ENCODE peak calls at places on chromosomes 7 and 10, in eight cellular contexts. L, O, Y, S, C, N, F and U are unnamed samples.

GRCh38 chr7:82672078-82672477 is 228.5 kb upstream of the CACNA2D1 start:
- DNase-seq in L (no peak), O (peak), Y (no peak), S (no peak), C (peak), N (no peak), F (no peak), U (no peak)

GRCh38 chr10:52566471-52567246 is 205.9 kb downstream of the MBL2 start:
- DNase-seq in L (no peak), O (peak), Y (peak), S (no peak), C (peak), N (peak), F (no peak), U (peak)

GRCh38 chr10:44995914-44996633 is 4.6 kb upstream of the ZNF22 start:
- DNase-seq in L (no peak), O (peak), Y (peak), S (no peak), C (peak), N (no peak), F (no peak), U (peak)

GRCh38 chr10:20984632-20985031 is 87.5 kb upstream of the NEBL start:
- DNase-seq in L (no peak), O (no peak), Y (no peak), S (no peak), C (no peak), N (no peak), F (no peak), U (no peak)

GRCh38 chr7:7014827-7015610 is 167.3 kb upstream of the C1GALT1 start:
- DNase-seq in L (no peak), O (no peak), Y (no peak), S (no peak), C (no peak), N (no peak), F (peak), U (no peak)

GRCh38 chr10:129464251-129464650 is 2.8 kb upstream of the MGMT start:
- DNase-seq in L (no peak), O (no peak), Y (peak), S (peak), C (no peak), N (no peak), F (no peak), U (no peak)

GRCh38 chr7:130741336-130741995 is 7.5 kb upstream of the KLF14 start:
- DNase-seq in L (no peak), O (no peak), Y (no peak), S (no peak), C (no peak), N (no peak), F (peak), U (no peak)

GRCh38 chr10:48526371-48526821 is 78.5 kb downstream of the ARHGAP22 start:
- DNase-seq in L (no peak), O (peak), Y (no peak), S (no peak), C (peak), N (peak), F (no peak), U (peak)

GRCh38 chr10:94274142-94274787 is 88.5 kb downstream of the NOC3L start:
- DNase-seq in L (no peak), O (peak), Y (no peak), S (peak), C (peak), N (no peak), F (no peak), U (peak)

GRCh38 chr7:137715101-137715500 is 131.7 kb downstream of the DGKI start:
- DNase-seq in L (no peak), O (peak), Y (no peak), S (no peak), C (no peak), N (no peak), F (no peak), U (peak)

GRCh38 chr7:117145952-117146475 is 176.8 kb downstream of the WNT2 start:
- DNase-seq in L (no peak), O (no peak), Y (no peak), S (no peak), C (no peak), N (no peak), F (no peak), U (no peak)

GRCh38 chr7:18087687-18088078 is 60.0 kb upstream of the PRPS1L1 start:
- DNase-seq in L (no peak), O (peak), Y (no peak), S (no peak), C (no peak), N (no peak), F (peak), U (no peak)

GRCh38 chr7:44867073-44867990 is 18.0 kb downstream of the PURB start:
- DNase-seq in L (no peak), O (peak), Y (no peak), S (no peak), C (peak), N (peak), F (no peak), U (peak)

GRCh38 chr7:44750921-44751571 is 2.4 kb downstream of the ZMIZ2 start:
- DNase-seq in L (no peak), O (no peak), Y (peak), S (no peak), C (peak), N (no peak), F (no peak), U (no peak)

GRCh38 chr7:44769381-44770209 is 20.9 kb downstream of the ZMIZ2 start:
- DNase-seq in L (no peak), O (peak), Y (no peak), S (no peak), C (peak), N (no peak), F (no peak), U (peak)

GRCh38 chr10:114876602-114877300 is 55.2 kb downstream of the FHIP2A start:
- DNase-seq in L (no peak), O (peak), Y (peak), S (peak), C (peak), N (no peak), F (peak), U (peak)

GRCh38 chr10:78783753-78784152 is 285.0 kb upstream of the ZMIZ1 start:
- DNase-seq in L (no peak), O (no peak), Y (no peak), S (no peak), C (no peak), N (no peak), F (no peak), U (no peak)

GRCh38 chr7:106374437-106374836 is 89.7 kb upstream of the NAMPT start:
- DNase-seq in L (no peak), O (no peak), Y (no peak), S (no peak), C (no peak), N (no peak), F (no peak), U (no peak)

GRCh38 chr7:142785841-142786250 is 15.1 kb downstream of the PRSS2 start:
- DNase-seq in L (no peak), O (no peak), Y (no peak), S (no peak), C (no peak), N (no peak), F (no peak), U (no peak)

GRCh38 chr7:107354639-107355038 is 115.2 kb upstream of the GPR22 start:
- DNase-seq in L (no peak), O (no peak), Y (no peak), S (no peak), C (no peak), N (no peak), F (no peak), U (no peak)

GRCh38 chr7:56051053-56051338 is 248 bp downstream of the PSPH start:
- DNase-seq in L (no peak), O (no peak), Y (no peak), S (no peak), C (no peak), N (no peak), F (no peak), U (no peak)

GRCh38 chr7:158062661-158063060 is 525.0 kb downstream of the PTPRN2 start:
- DNase-seq in L (no peak), O (no peak), Y (no peak), S (no peak), C (no peak), N (no peak), F (no peak), U (no peak)

GRCh38 chr7:142535123-142535779 is 214.0 kb upstream of the PRSS1 start:
- DNase-seq in L (no peak), O (peak), Y (peak), S (no peak), C (peak), N (peak), F (peak), U (peak)

GRCh38 chr7:151387161-151388006 is 22.5 kb downstream of the WDR86 start:
- DNase-seq in L (no peak), O (no peak), Y (no peak), S (no peak), C (no peak), N (no peak), F (peak), U (no peak)

GRCh38 chr7:475951-476441 is 43.6 kb downstream of the PDGFA start:
- DNase-seq in L (no peak), O (no peak), Y (no peak), S (no peak), C (no peak), N (no peak), F (no peak), U (no peak)

GRCh38 chr7:76303829-76304505 is 1.5 kb downstream of the HSPB1 start:
- DNase-seq in L (no peak), O (peak), Y (no peak), S (no peak), C (peak), N (no peak), F (no peak), U (peak)

GRCh38 chr10:483266-483665 is 206.2 kb downstream of the DIP2C start:
- DNase-seq in L (no peak), O (no peak), Y (no peak), S (peak), C (no peak), N (no peak), F (no peak), U (no peak)

GRCh38 chr10:485776-486572 is 203.5 kb downstream of the DIP2C start:
- DNase-seq in L (no peak), O (peak), Y (no peak), S (peak), C (peak), N (no peak), F (no peak), U (no peak)

GRCh38 chr10:482848-483247 is 206.6 kb downstream of the DIP2C start:
- DNase-seq in L (no peak), O (no peak), Y (no peak), S (no peak), C (no peak), N (no peak), F (no peak), U (no peak)

GRCh38 chr10:484925-485661 is 204.4 kb downstream of the DIP2C start:
- DNase-seq in L (no peak), O (peak), Y (no peak), S (peak), C (peak), N (no peak), F (no peak), U (peak)

DNA sequence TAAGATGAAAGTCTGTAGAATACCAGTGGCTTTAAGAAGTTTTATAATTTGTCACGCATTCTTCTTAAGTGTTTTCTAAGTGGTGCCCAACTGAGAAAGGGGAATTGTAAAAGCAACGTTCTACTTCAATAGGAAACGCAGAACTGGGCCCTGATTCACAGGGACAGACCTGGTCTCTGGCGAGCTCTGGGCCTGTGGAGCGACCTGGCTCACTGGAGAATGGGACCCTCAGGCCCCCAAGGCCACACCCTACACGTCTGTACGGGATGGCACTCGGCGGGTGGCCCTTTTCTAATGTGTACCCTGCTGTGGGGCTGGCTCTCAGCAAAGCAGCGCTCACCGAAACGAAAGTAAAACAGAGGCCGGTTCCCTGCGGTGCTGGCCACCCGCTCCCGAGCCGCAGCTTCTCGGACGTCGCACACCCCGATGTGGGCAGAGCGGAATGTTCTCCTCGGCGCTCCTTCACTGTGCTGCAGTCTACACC is 205.0 kb downstream of the DIP2C start:
- DNase-seq in L (no peak), O (peak), Y (no peak), S (peak), C (peak), N (no peak), F (no peak), U (peak)
- H3K4me3 ChIP-seq in L (peak), O (peak), Y (no peak), S (peak), C (peak), N (peak), F (no peak), U (peak)

GRCh38 chr7:13987395-13987794 is 2.1 kb downstream of the ETV1 start:
- DNase-seq in L (no peak), O (peak), Y (no peak), S (no peak), C (peak), N (no peak), F (no peak), U (peak)

GRCh38 chr7:13989138-13989943 is at the start of gene ETV1:
- DNase-seq in L (no peak), O (peak), Y (peak), S (peak), C (peak), N (no peak), F (peak), U (peak)

GRCh38 chr7:13986208-13986607 is 3.3 kb downstream of the ETV1 start:
- DNase-seq in L (no peak), O (no peak), Y (no peak), S (no peak), C (no peak), N (no peak), F (no peak), U (peak)

GRCh38 chr7:13988765-13989137 is 715 bp downstream of the ETV1 start:
- DNase-seq in L (no peak), O (peak), Y (no peak), S (no peak), C (peak), N (no peak), F (peak), U (peak)

DNA sequence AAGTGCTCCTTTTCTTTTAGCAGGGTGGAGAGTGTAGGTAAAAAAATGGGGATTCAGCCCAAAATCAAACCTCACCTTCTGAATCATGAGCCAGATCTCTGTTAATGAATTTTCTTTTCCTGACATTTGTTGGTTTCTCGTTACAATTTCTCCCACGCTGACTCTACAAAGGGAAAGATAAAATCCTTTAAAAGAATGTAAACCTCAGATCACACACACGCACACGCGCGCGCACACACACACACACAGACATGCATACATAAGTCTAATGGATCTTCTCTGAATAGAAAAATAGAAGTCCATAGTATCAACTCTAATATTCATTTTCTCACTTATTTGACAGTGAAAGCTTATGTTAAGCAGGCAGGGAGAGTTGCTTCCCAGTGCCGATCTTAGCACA is 1.5 kb downstream of the ETV1 start:
- DNase-seq in L (no peak), O (peak), Y (no peak), S (no peak), C (peak), N (no peak), F (no peak), U (peak)
- H3K4me3 ChIP-seq in L (no peak), O (peak), Y (no peak), S (peak), C (peak), N (peak), F (peak), U (peak)

DNA sequence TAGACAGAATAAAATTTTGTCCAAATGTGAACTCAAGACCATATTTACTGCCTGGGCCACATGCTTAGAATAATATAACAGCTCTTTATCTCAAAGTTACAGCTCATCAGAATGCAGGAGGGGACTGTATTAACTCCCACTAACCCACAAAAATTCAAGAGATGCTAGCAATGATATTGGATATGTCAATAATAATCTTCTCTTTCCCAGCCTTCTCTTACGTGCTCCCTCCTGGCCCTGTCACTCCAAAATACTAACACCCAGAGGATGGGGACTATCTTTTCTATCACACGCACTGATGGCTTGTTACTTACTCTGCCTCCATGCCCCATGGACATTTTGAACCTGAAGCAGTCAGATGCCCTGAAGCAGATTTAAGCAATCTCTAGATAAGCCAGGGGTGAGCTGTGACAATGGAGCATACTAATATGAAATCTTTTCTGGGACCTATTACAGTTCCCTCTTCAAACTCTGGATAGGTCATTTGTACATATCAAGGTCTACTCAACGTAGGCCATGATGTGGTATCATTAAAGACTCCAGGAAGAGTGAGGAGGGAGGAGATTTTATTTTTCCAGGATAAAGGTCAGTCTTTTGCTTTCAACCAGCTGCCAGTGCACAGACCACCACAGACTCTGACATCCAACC is 803.0 kb downstream of the GRM8 start:
- DNase-seq in L (no peak), O (no peak), Y (no peak), S (no peak), C (no peak), N (no peak), F (no peak), U (no peak)
- H3K4me3 ChIP-seq in L (no peak), O (no peak), Y (no peak), S (no peak), C (no peak), N (no peak), F (no peak), U (no peak)

GRCh38 chr7:155467846-155468821 is 10.2 kb downstream of the EN2 start:
- DNase-seq in L (no peak), O (no peak), Y (no peak), S (no peak), C (no peak), N (no peak), F (no peak), U (no peak)

GRCh38 chr7:155466142-155466813 is 8.3 kb downstream of the EN2 start:
- DNase-seq in L (no peak), O (no peak), Y (no peak), S (no peak), C (no peak), N (no peak), F (no peak), U (no peak)

GRCh38 chr7:155464948-155465739 is 7.2 kb downstream of the EN2 start:
- DNase-seq in L (no peak), O (no peak), Y (no peak), S (no peak), C (no peak), N (no peak), F (no peak), U (no peak)

GRCh38 chr7:155465761-155466141 is 7.8 kb downstream of the EN2 start:
- DNase-seq in L (no peak), O (no peak), Y (no peak), S (no peak), C (no peak), N (no peak), F (no peak), U (no peak)

DNA sequence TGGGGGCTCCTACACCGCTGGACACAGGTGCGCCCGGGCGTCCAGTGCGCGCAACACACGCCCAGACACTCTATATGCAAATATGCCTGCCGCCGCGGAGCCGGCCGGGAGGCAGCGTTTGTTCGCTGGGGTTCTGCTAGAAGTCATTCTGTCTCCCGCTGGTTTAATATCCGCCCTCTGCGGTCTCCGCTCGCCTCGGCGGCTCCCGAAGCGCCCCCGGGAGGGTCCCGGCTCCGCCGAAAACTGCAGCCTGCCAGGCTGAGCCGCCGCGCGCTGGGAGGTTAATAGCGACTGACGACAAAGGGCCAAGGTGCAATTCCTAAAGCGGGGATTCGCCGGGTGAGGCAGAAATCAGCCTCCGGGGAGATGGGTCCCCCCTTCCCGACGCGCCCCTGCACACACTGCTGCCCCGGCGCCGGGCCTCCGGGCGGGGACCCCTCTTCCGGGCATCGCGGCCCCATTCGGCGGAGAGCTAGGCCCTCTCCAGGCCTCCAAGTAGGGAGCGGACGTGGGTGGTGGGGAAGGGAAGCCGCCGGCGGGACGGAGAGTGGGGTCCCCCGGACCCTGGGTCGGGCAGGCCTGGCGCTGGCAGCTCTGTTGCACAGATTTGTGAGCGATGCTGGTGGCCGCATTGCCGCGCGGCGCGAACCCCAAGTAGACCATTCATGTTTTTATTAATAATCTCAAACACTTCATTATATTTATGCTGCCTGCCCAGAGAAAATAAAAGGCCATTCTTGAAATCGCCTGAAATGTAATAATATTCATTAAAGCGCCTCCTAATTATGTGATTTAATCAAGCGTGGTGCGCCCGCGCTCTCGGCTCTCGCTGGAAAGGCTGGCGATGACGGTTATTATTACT is 9.1 kb downstream of the EN2 start:
- DNase-seq in L (no peak), O (peak), Y (peak), S (no peak), C (no peak), N (no peak), F (peak), U (peak)
- H3K4me3 ChIP-seq in L (no peak), O (no peak), Y (peak), S (no peak), C (no peak), N (no peak), F (peak), U (no peak)

GRCh38 chr10:35386594-35387174 is 50.4 kb downstream of the CCNY start:
- DNase-seq in L (no peak), O (no peak), Y (no peak), S (no peak), C (peak), N (no peak), F (no peak), U (peak)
- H3K4me3 ChIP-seq in L (no peak), O (no peak), Y (no peak), S (no peak), C (no peak), N (no peak), F (no peak), U (no peak)